ENCODE peak calls at places on chromosomes 4 and X, in seven cellular contexts. One of them, this sample, is unnamed.

GRCh38 chr4:43886196-43886595 is 562.4 kb downstream of the KCTD8 start:
- DNase-seq in posterior vena cava: no peak
- DNase-seq in choroid plexus epithelial cell: no peak
- DNase-seq in GM04504: no peak
- DNase-seq in sciatic nerve: no peak
- DNase-seq in GM12892: no peak
- DNase-seq in GM13976: no peak
- DNase-seq in this sample: no peak

GRCh38 chr4:78527555-78527954 is 24.0 kb upstream of the ANXA3 start:
- DNase-seq in choroid plexus epithelial cell: no peak
- DNase-seq in GM04504: no peak
- DNase-seq in GM13976: no peak
- DNase-seq in posterior vena cava: no peak
- DNase-seq in sciatic nerve: no peak
- DNase-seq in GM12892: no peak
- DNase-seq in this sample: no peak

GRCh38 chr4:56049428-56050212 is 100.9 kb downstream of the CEP135 start:
- DNase-seq in sciatic nerve: peak
- DNase-seq in posterior vena cava: peak
- DNase-seq in choroid plexus epithelial cell: peak
- DNase-seq in GM12892: peak
- DNase-seq in GM13976: peak
- DNase-seq in GM04504: no peak
- DNase-seq in this sample: no peak

GRCh38 chrX:16573781-16574180 is 76.2 kb upstream of the S100G start:
- DNase-seq in GM04504: peak
- DNase-seq in posterior vena cava: no peak
- DNase-seq in sciatic nerve: no peak
- DNase-seq in GM13976: no peak
- DNase-seq in GM12892: no peak
- DNase-seq in choroid plexus epithelial cell: peak
- DNase-seq in this sample: no peak

GRCh38 chrX:43666301-43666912 is 10.3 kb downstream of the MAOA start:
- DNase-seq in GM04504: no peak
- DNase-seq in sciatic nerve: no peak
- DNase-seq in GM13976: no peak
- DNase-seq in GM12892: no peak
- DNase-seq in choroid plexus epithelial cell: no peak
- DNase-seq in posterior vena cava: no peak
- DNase-seq in this sample: no peak

GRCh38 chr4:32470087-32470585 is 1750.0 kb downstream of the PCDH7 start:
- DNase-seq in sciatic nerve: no peak
- DNase-seq in choroid plexus epithelial cell: no peak
- DNase-seq in GM12892: no peak
- DNase-seq in GM04504: no peak
- DNase-seq in posterior vena cava: no peak
- DNase-seq in GM13976: no peak
- DNase-seq in this sample: no peak

GRCh38 chr4:188714488-188714887 is 575.2 kb downstream of the TRIML1 start:
- DNase-seq in GM12892: no peak
- DNase-seq in sciatic nerve: no peak
- DNase-seq in posterior vena cava: no peak
- DNase-seq in GM13976: no peak
- DNase-seq in choroid plexus epithelial cell: no peak
- DNase-seq in GM04504: peak
- DNase-seq in this sample: no peak

GRCh38 chrX:136166221-136166855 is 19.0 kb downstream of the FHL1 start:
- DNase-seq in sciatic nerve: no peak
- DNase-seq in choroid plexus epithelial cell: peak
- DNase-seq in GM04504: peak
- DNase-seq in posterior vena cava: no peak
- DNase-seq in GM13976: no peak
- DNase-seq in GM12892: no peak
- DNase-seq in this sample: peak

GRCh38 chr4:119477412-119478053 is 151.1 kb downstream of the PDE5A start:
- DNase-seq in GM12892: no peak
- DNase-seq in posterior vena cava: no peak
- DNase-seq in GM04504: no peak
- DNase-seq in sciatic nerve: no peak
- DNase-seq in GM13976: peak
- DNase-seq in choroid plexus epithelial cell: peak
- DNase-seq in this sample: no peak

GRCh38 chr4:13888112-13888511 is 260.6 kb upstream of the BOD1L1 start:
- DNase-seq in sciatic nerve: no peak
- DNase-seq in choroid plexus epithelial cell: peak
- DNase-seq in posterior vena cava: no peak
- DNase-seq in GM13976: no peak
- DNase-seq in GM04504: peak
- DNase-seq in GM12892: no peak
- DNase-seq in this sample: no peak

GRCh38 chrX:19377799-19378198 is 34.1 kb downstream of the PDHA1 start:
- DNase-seq in GM13976: no peak
- DNase-seq in choroid plexus epithelial cell: no peak
- DNase-seq in sciatic nerve: no peak
- DNase-seq in posterior vena cava: peak
- DNase-seq in GM04504: no peak
- DNase-seq in GM12892: no peak
- DNase-seq in this sample: peak

GRCh38 chr4:37561196-37561802 is 124.9 kb downstream of the RELL1 start:
- DNase-seq in GM04504: no peak
- DNase-seq in GM13976: no peak
- DNase-seq in GM12892: no peak
- DNase-seq in choroid plexus epithelial cell: no peak
- DNase-seq in sciatic nerve: no peak
- DNase-seq in posterior vena cava: no peak
- DNase-seq in this sample: no peak

GRCh38 chrX:17527135-17527701 is 152.2 kb downstream of the NHS start:
- DNase-seq in sciatic nerve: no peak
- DNase-seq in GM13976: no peak
- DNase-seq in posterior vena cava: no peak
- DNase-seq in GM04504: no peak
- DNase-seq in GM12892: no peak
- DNase-seq in choroid plexus epithelial cell: no peak
- DNase-seq in this sample: no peak

GRCh38 chrX:123731258-123731986 is 1.4 kb downstream of the THOC2 start:
- DNase-seq in GM13976: no peak
- DNase-seq in GM12892: no peak
- DNase-seq in posterior vena cava: no peak
- DNase-seq in sciatic nerve: no peak
- DNase-seq in choroid plexus epithelial cell: peak
- DNase-seq in GM04504: no peak
- DNase-seq in this sample: no peak

This sample was measured in sigmoid colon.